ENCODE peak calls at places on chromosome 20, in nine cellular contexts. One of them, this sample, is unnamed.

GRCh38 chr20:1375515-1375914 is 17.3 kb downstream of the FKBP1A start:
- DNase-seq in HCT116: no peak
- DNase-seq in stomach: no peak
- DNase-seq in IMR-90: peak; percentile 93
- DNase-seq in heart left ventricle: no peak
- DNase-seq in adrenal gland: no peak
- DNase-seq in A549: no peak
- DNase-seq in upper lobe of left lung: no peak
- DNase-seq in right lobe of liver: no peak
- DNase-seq in this sample: no peak

GRCh38 chr20:34083137-34083536 is 28.9 kb downstream of the EIF2S2 start:
- DNase-seq in HCT116: no peak
- DNase-seq in stomach: peak; percentile 75
- DNase-seq in IMR-90: peak; percentile 86
- DNase-seq in heart left ventricle: peak; percentile 87
- DNase-seq in adrenal gland: peak; percentile 92
- DNase-seq in A549: no peak
- DNase-seq in upper lobe of left lung: peak; percentile 74
- DNase-seq in right lobe of liver: peak; percentile 58
- DNase-seq in this sample: peak; percentile 89

GRCh38 chr20:13236990-13237720 is 16.1 kb downstream of the ISM1 start:
- DNase-seq in HCT116: no peak
- DNase-seq in stomach: no peak
- DNase-seq in IMR-90: no peak
- DNase-seq in heart left ventricle: no peak
- DNase-seq in adrenal gland: no peak
- DNase-seq in A549: no peak
- DNase-seq in upper lobe of left lung: no peak
- DNase-seq in right lobe of liver: no peak
- DNase-seq in this sample: no peak

GRCh38 chr20:23655551-23656211 is 17.9 kb upstream of the CST3 start:
- DNase-seq in HCT116: no peak
- DNase-seq in stomach: no peak
- DNase-seq in IMR-90: no peak
- DNase-seq in heart left ventricle: peak; percentile 67
- DNase-seq in adrenal gland: peak; percentile 53
- DNase-seq in A549: no peak
- DNase-seq in upper lobe of left lung: peak; percentile 87
- DNase-seq in right lobe of liver: no peak
- DNase-seq in this sample: no peak

GRCh38 chr20:33933469-33933909 is 60.2 kb upstream of the RALY start:
- DNase-seq in HCT116: peak; percentile 48
- DNase-seq in stomach: peak; percentile 67
- DNase-seq in IMR-90: peak; percentile 55
- DNase-seq in heart left ventricle: peak; percentile 45
- DNase-seq in adrenal gland: peak; percentile 78
- DNase-seq in A549: peak; percentile 23
- DNase-seq in upper lobe of left lung: no peak
- DNase-seq in right lobe of liver: peak; percentile 75
- DNase-seq in this sample: peak; percentile 83

GRCh38 chr20:31542963-31543362 is 28.7 kb downstream of the HM13 start:
- DNase-seq in HCT116: no peak
- DNase-seq in stomach: no peak
- DNase-seq in IMR-90: no peak
- DNase-seq in heart left ventricle: no peak
- DNase-seq in adrenal gland: no peak
- DNase-seq in A549: no peak
- DNase-seq in upper lobe of left lung: no peak
- DNase-seq in right lobe of liver: no peak
- DNase-seq in this sample: no peak

GRCh38 chr20:20683020-20683419 is 29.4 kb downstream of the RALGAPA2 start:
- DNase-seq in HCT116: no peak
- DNase-seq in stomach: no peak
- DNase-seq in IMR-90: no peak
- DNase-seq in heart left ventricle: no peak
- DNase-seq in adrenal gland: no peak
- DNase-seq in A549: no peak
- DNase-seq in upper lobe of left lung: no peak
- DNase-seq in right lobe of liver: no peak
- DNase-seq in this sample: no peak

GRCh38 chr20:38883081-38883980 is 42.9 kb upstream of the FAM83D start:
- DNase-seq in HCT116: no peak
- DNase-seq in stomach: no peak
- DNase-seq in IMR-90: peak; percentile 2
- DNase-seq in heart left ventricle: peak; percentile 52
- DNase-seq in adrenal gland: peak; percentile 47
- DNase-seq in A549: no peak
- DNase-seq in upper lobe of left lung: peak; percentile 77
- DNase-seq in right lobe of liver: no peak
- DNase-seq in this sample: peak; percentile 22

GRCh38 chr20:63363981-63364536 is 2.9 kb upstream of the CHRNA4 start:
- DNase-seq in HCT116: no peak
- DNase-seq in stomach: no peak
- DNase-seq in IMR-90: no peak
- DNase-seq in heart left ventricle: no peak
- DNase-seq in adrenal gland: no peak
- DNase-seq in A549: no peak
- DNase-seq in upper lobe of left lung: peak; percentile 62
- DNase-seq in right lobe of liver: peak; percentile 80
- DNase-seq in this sample: no peak

GRCh38 chr20:23037017-23037481 is 1.9 kb downstream of the SSTR4 start:
- DNase-seq in HCT116: no peak
- DNase-seq in stomach: no peak
- DNase-seq in IMR-90: no peak
- DNase-seq in heart left ventricle: no peak
- DNase-seq in adrenal gland: no peak
- DNase-seq in A549: no peak
- DNase-seq in upper lobe of left lung: no peak
- DNase-seq in right lobe of liver: no peak
- DNase-seq in this sample: no peak

GRCh38 chr20:44886276-44886671 is 769 bp downstream of the YWHAB start:
- DNase-seq in HCT116: no peak
- DNase-seq in stomach: no peak
- DNase-seq in IMR-90: no peak
- DNase-seq in heart left ventricle: no peak
- DNase-seq in adrenal gland: peak; percentile 22
- DNase-seq in A549: no peak
- DNase-seq in upper lobe of left lung: no peak
- DNase-seq in right lobe of liver: no peak
- DNase-seq in this sample: no peak

GRCh38 chr20:44884907-44885391 is 556 bp upstream of the YWHAB start:
- DNase-seq in HCT116: no peak
- DNase-seq in stomach: no peak
- DNase-seq in IMR-90: no peak
- DNase-seq in heart left ventricle: no peak
- DNase-seq in adrenal gland: no peak
- DNase-seq in A549: no peak
- DNase-seq in upper lobe of left lung: no peak
- DNase-seq in right lobe of liver: no peak
- DNase-seq in this sample: no peak

GRCh38 chr20:44887466-44887865 is 2.0 kb downstream of the YWHAB start:
- DNase-seq in HCT116: no peak
- DNase-seq in stomach: no peak
- DNase-seq in IMR-90: no peak
- DNase-seq in heart left ventricle: no peak
- DNase-seq in adrenal gland: no peak
- DNase-seq in A549: no peak
- DNase-seq in upper lobe of left lung: no peak
- DNase-seq in right lobe of liver: no peak
- DNase-seq in this sample: no peak

GRCh38 chr20:44886828-44887227 is 1.3 kb downstream of the YWHAB start:
- DNase-seq in HCT116: no peak
- DNase-seq in stomach: no peak
- DNase-seq in IMR-90: no peak
- DNase-seq in heart left ventricle: no peak
- DNase-seq in adrenal gland: no peak
- DNase-seq in A549: no peak
- DNase-seq in upper lobe of left lung: no peak
- DNase-seq in right lobe of liver: no peak
- DNase-seq in this sample: no peak

GRCh38 chr20:44885392-44886275 is at the start of gene YWHAB:
- DNase-seq in HCT116: peak; percentile 91
- DNase-seq in stomach: peak; percentile 99
- DNase-seq in IMR-90: peak; percentile 95
- DNase-seq in heart left ventricle: peak; percentile 99
- DNase-seq in adrenal gland: peak; percentile 99
- DNase-seq in A549: peak; percentile 93
- DNase-seq in upper lobe of left lung: peak; percentile 99
- DNase-seq in right lobe of liver: peak; percentile 99
- DNase-seq in this sample: peak; percentile 99
- TF ChIP-seq POLR2A in HCT116: peak; percentile 58
- TF ChIP-seq POLR2A in stomach: no peak
- TF ChIP-seq POLR2A in IMR-90: peak; percentile 78
- TF ChIP-seq POLR2A in heart left ventricle: peak; percentile 71
- TF ChIP-seq POLR2A in adrenal gland: peak; percentile 74
- TF ChIP-seq POLR2A in A549: peak; percentile 65
- TF ChIP-seq POLR2A in upper lobe of left lung: peak; percentile 96
- TF ChIP-seq POLR2A in right lobe of liver: peak; percentile 91
- TF ChIP-seq POLR2A in this sample: peak; percentile 89

GRCh38 chr20:25315418-25316210 is 67.7 kb downstream of the PYGB start:
- DNase-seq in HCT116: no peak
- DNase-seq in stomach: peak; percentile 17
- DNase-seq in IMR-90: peak; percentile 56
- DNase-seq in heart left ventricle: no peak
- DNase-seq in adrenal gland: peak; percentile 64
- DNase-seq in A549: no peak
- DNase-seq in upper lobe of left lung: no peak
- DNase-seq in right lobe of liver: peak; percentile 19
- DNase-seq in this sample: peak; percentile 0
- H3K27ac ChIP-seq in HCT116: no peak overlapping the region
- H3K27ac ChIP-seq in stomach: no peak overlapping the region
- H3K27ac ChIP-seq in IMR-90: peak overlapping the region; percentile 4
- H3K27ac ChIP-seq in heart left ventricle: no peak overlapping the region
- H3K27ac ChIP-seq in adrenal gland: peak overlapping the region; percentile 47
- H3K27ac ChIP-seq in A549: peak overlapping the region; percentile 74
- H3K27ac ChIP-seq in upper lobe of left lung: no peak overlapping the region
- H3K27ac ChIP-seq in right lobe of liver: no peak overlapping the region
- H3K27ac ChIP-seq in this sample: no peak overlapping the region

DNA sequence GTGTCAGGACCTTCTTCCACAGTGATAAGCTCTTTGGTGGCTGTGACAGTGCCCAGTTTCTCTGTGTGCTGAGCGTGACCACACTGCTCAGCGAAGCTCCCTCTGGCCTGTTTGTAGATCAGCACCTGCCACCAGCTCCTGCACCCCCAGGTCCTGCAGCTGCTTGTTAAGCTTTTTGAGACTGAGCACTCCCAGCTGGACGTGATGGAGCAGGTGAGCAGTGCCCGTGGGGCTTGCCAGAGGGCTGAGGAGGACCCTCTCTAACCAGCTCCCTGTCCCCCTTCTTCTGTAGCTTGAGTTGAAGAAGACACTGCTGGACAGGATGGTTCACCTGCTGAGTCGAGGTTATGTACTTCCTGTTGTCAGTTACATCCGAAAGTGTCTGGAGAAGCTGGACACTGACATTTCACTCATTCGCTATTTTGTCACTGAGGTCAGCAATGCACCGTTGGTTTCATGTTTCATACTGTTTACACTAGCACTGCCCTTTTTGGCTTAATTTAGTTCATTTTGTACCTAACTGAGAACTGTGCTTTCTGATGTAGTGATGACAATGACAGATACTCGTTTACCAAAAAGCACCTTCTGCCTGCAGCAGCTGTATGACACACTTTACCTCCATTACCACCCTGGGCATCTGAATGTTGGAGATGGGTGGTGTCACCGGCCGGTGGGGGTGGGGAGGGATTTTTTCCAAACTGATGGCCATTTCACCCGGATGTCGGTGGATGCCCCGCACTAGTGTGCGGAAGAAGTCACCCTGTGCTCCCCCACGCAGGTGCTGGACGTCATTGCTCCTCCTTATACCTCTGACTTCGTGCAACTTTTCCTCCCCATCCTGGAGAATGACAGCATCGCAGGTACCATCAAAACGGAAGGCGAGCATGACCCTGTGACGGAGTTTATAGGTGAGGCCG is 12.5 kb downstream of the NELFCD start:
- DNase-seq in HCT116: no peak
- DNase-seq in stomach: no peak
- DNase-seq in IMR-90: no peak
- DNase-seq in heart left ventricle: peak; percentile 17
- DNase-seq in adrenal gland: no peak
- DNase-seq in A549: no peak
- DNase-seq in upper lobe of left lung: no peak
- DNase-seq in right lobe of liver: peak; percentile 49
- DNase-seq in this sample: no peak
- TF ChIP-seq POLR2A in HCT116: no peak
- TF ChIP-seq POLR2A in stomach: no peak
- TF ChIP-seq POLR2A in IMR-90: no peak
- TF ChIP-seq POLR2A in heart left ventricle: no peak
- TF ChIP-seq POLR2A in adrenal gland: no peak
- TF ChIP-seq POLR2A in A549: no peak
- TF ChIP-seq POLR2A in upper lobe of left lung: no peak
- TF ChIP-seq POLR2A in right lobe of liver: no peak
- TF ChIP-seq POLR2A in this sample: no peak

DNA sequence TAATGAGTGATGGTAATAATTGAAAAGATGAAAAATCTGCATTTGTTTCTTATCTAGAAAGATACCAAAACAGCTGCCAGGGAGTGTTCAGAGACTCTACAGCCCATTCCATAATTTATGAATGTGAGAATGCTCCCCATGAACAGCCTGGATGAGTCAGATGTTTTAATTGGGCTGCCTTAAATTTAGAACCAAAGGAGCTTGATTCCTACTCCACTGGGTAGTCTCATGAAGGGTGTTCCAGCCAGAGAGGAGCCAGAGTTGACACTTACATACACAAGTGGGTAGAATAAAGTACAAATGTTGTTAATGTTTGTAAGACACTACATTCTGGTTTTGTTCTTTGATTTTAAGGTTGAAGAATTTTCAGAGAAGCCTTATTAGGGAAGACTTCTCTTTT is 158.7 kb upstream of the PRND start:
- DNase-seq in HCT116: no peak
- DNase-seq in stomach: no peak
- DNase-seq in IMR-90: no peak
- DNase-seq in heart left ventricle: no peak
- DNase-seq in adrenal gland: no peak
- DNase-seq in A549: no peak
- DNase-seq in upper lobe of left lung: no peak
- DNase-seq in right lobe of liver: no peak
- DNase-seq in this sample: no peak
- H3K27ac ChIP-seq in HCT116: no peak overlapping the region
- H3K27ac ChIP-seq in stomach: no peak overlapping the region
- H3K27ac ChIP-seq in IMR-90: no peak overlapping the region
- H3K27ac ChIP-seq in heart left ventricle: no peak overlapping the region
- H3K27ac ChIP-seq in adrenal gland: no peak overlapping the region
- H3K27ac ChIP-seq in A549: no peak overlapping the region
- H3K27ac ChIP-seq in upper lobe of left lung: no peak overlapping the region
- H3K27ac ChIP-seq in right lobe of liver: no peak overlapping the region
- H3K27ac ChIP-seq in this sample: no peak overlapping the region

This sample was measured in thyroid gland.